ENCODE peak calls at places on chromosomes 4 and X, in four cellular contexts. One of them, this sample, is unnamed.

GRCh38 chr4:110475881-110476818 is at the start of gene ENPEP:
- DNase-seq in naive thymus-derived CD4-positive, alpha-beta T cell: no peak
- DNase-seq in SJCRH30: peak; percentile 34
- DNase-seq in breast epithelium: no peak
- DNase-seq in this sample: peak; percentile 71

GRCh38 chrX:39320165-39320564 is 518.9 kb downstream of the MID1IP1 start:
- DNase-seq in naive thymus-derived CD4-positive, alpha-beta T cell: no peak
- DNase-seq in SJCRH30: no peak
- DNase-seq in breast epithelium: no peak
- DNase-seq in this sample: no peak

GRCh38 chr4:40736910-40737309 is 12.8 kb upstream of the NSUN7 start:
- DNase-seq in naive thymus-derived CD4-positive, alpha-beta T cell: no peak
- DNase-seq in SJCRH30: no peak
- DNase-seq in breast epithelium: no peak
- DNase-seq in this sample: peak; percentile 38

GRCh38 chr4:66575024-66575696 is 904.9 kb upstream of the EPHA5 start:
- DNase-seq in naive thymus-derived CD4-positive, alpha-beta T cell: no peak
- DNase-seq in SJCRH30: no peak
- DNase-seq in breast epithelium: peak; percentile 31
- DNase-seq in this sample: no peak

GRCh38 chr4:7034262-7035081 is 8.7 kb upstream of the TADA2B start:
- DNase-seq in naive thymus-derived CD4-positive, alpha-beta T cell: no peak
- DNase-seq in SJCRH30: no peak
- DNase-seq in breast epithelium: no peak
- DNase-seq in this sample: peak; percentile 34

GRCh38 chr4:76896731-76897521 is 1.0 kb downstream of the SOWAHB start:
- DNase-seq in naive thymus-derived CD4-positive, alpha-beta T cell: peak; percentile 23
- DNase-seq in SJCRH30: no peak
- DNase-seq in breast epithelium: peak; percentile 26
- DNase-seq in this sample: peak; percentile 27

GRCh38 chr4:38753021-38753806 is 29.6 kb downstream of the TLR10 start:
- DNase-seq in naive thymus-derived CD4-positive, alpha-beta T cell: no peak
- DNase-seq in SJCRH30: peak; percentile 98
- DNase-seq in breast epithelium: peak; percentile 79
- DNase-seq in this sample: peak; percentile 96

GRCh38 chrX:23503835-23504539 is 163.3 kb upstream of the PRDX4 start:
- DNase-seq in naive thymus-derived CD4-positive, alpha-beta T cell: no peak
- DNase-seq in SJCRH30: peak; percentile 94
- DNase-seq in breast epithelium: peak; percentile 85
- DNase-seq in this sample: peak; percentile 80

GRCh38 chr4:147984065-147984777 is 252.3 kb downstream of the ARHGAP10 start:
- DNase-seq in naive thymus-derived CD4-positive, alpha-beta T cell: peak; percentile 7
- DNase-seq in SJCRH30: peak; percentile 21
- DNase-seq in breast epithelium: no peak
- DNase-seq in this sample: peak; percentile 65

GRCh38 chr4:167234388-167234881 is at the start of gene SPOCK3:
- DNase-seq in naive thymus-derived CD4-positive, alpha-beta T cell: no peak
- DNase-seq in SJCRH30: peak; percentile 84
- DNase-seq in breast epithelium: peak; percentile 19
- DNase-seq in this sample: peak; percentile 82

GRCh38 chrX:72062890-72063289 is 68.8 kb downstream of the RTL5 start:
- DNase-seq in naive thymus-derived CD4-positive, alpha-beta T cell: no peak
- DNase-seq in SJCRH30: no peak
- DNase-seq in breast epithelium: no peak
- DNase-seq in this sample: no peak

GRCh38 chr4:126701756-126702155 is 931.0 kb upstream of the INTU start:
- DNase-seq in naive thymus-derived CD4-positive, alpha-beta T cell: no peak
- DNase-seq in SJCRH30: peak; percentile 10
- DNase-seq in breast epithelium: no peak
- DNase-seq in this sample: no peak

GRCh38 chrX:2892816-2893215 is 36.3 kb downstream of the ARSD start:
- DNase-seq in naive thymus-derived CD4-positive, alpha-beta T cell: no peak
- DNase-seq in SJCRH30: no peak
- DNase-seq in breast epithelium: no peak
- DNase-seq in this sample: no peak

GRCh38 chrX:47991263-47992092 is 12.3 kb downstream of the ZNF182 start:
- DNase-seq in naive thymus-derived CD4-positive, alpha-beta T cell: peak; percentile 26
- DNase-seq in SJCRH30: no peak
- DNase-seq in breast epithelium: no peak
- DNase-seq in this sample: no peak

GRCh38 chr4:165540206-165540865 is 161.5 kb downstream of the CPE start:
- DNase-seq in naive thymus-derived CD4-positive, alpha-beta T cell: no peak
- DNase-seq in SJCRH30: no peak
- DNase-seq in breast epithelium: no peak
- DNase-seq in this sample: no peak

GRCh38 chr4:111535792-111536191 is 609.5 kb upstream of the FAM241A start:
- DNase-seq in naive thymus-derived CD4-positive, alpha-beta T cell: no peak
- DNase-seq in SJCRH30: no peak
- DNase-seq in breast epithelium: no peak
- DNase-seq in this sample: no peak

GRCh38 chr4:159250751-159251325 is 148.0 kb downstream of the RAPGEF2 start:
- DNase-seq in naive thymus-derived CD4-positive, alpha-beta T cell: no peak
- DNase-seq in SJCRH30: no peak
- DNase-seq in breast epithelium: no peak
- DNase-seq in this sample: no peak

GRCh38 chr4:185950891-185951290 is 118.1 kb upstream of the TLR3 start:
- DNase-seq in naive thymus-derived CD4-positive, alpha-beta T cell: no peak
- DNase-seq in SJCRH30: no peak
- DNase-seq in breast epithelium: no peak
- DNase-seq in this sample: no peak

GRCh38 chr4:56668267-56668666 is 12.8 kb downstream of the HOPX start:
- DNase-seq in naive thymus-derived CD4-positive, alpha-beta T cell: no peak
- DNase-seq in SJCRH30: no peak
- DNase-seq in breast epithelium: no peak
- DNase-seq in this sample: peak; percentile 31

GRCh38 chr4:72843466-72843865 is 226.1 kb downstream of the COX18 start:
- DNase-seq in naive thymus-derived CD4-positive, alpha-beta T cell: no peak
- DNase-seq in SJCRH30: no peak
- DNase-seq in breast epithelium: no peak
- DNase-seq in this sample: no peak

GRCh38 chr4:3330682-3331081 is 37.9 kb downstream of the RGS12 start:
- DNase-seq in naive thymus-derived CD4-positive, alpha-beta T cell: no peak
- DNase-seq in SJCRH30: no peak
- DNase-seq in breast epithelium: peak; percentile 10
- DNase-seq in this sample: no peak

GRCh38 chrX:47664737-47665136 is 5.8 kb upstream of the UXT start:
- DNase-seq in naive thymus-derived CD4-positive, alpha-beta T cell: no peak
- DNase-seq in SJCRH30: no peak
- DNase-seq in breast epithelium: no peak
- DNase-seq in this sample: no peak

GRCh38 chrX:34875204-34875603 is 67.4 kb upstream of the FAM47B start:
- DNase-seq in naive thymus-derived CD4-positive, alpha-beta T cell: no peak
- DNase-seq in SJCRH30: peak; percentile 56
- DNase-seq in breast epithelium: no peak
- DNase-seq in this sample: peak; percentile 50

GRCh38 chrX:38664285-38664684 is 102.9 kb downstream of the TSPAN7 start:
- DNase-seq in naive thymus-derived CD4-positive, alpha-beta T cell: peak; percentile 1
- DNase-seq in SJCRH30: peak; percentile 15
- DNase-seq in breast epithelium: no peak
- DNase-seq in this sample: peak; percentile 64

GRCh38 chr4:177008836-177009501 is 216.2 kb upstream of the VEGFC start:
- DNase-seq in naive thymus-derived CD4-positive, alpha-beta T cell: no peak
- DNase-seq in SJCRH30: no peak
- DNase-seq in breast epithelium: no peak
- DNase-seq in this sample: no peak

GRCh38 chr4:177001271-177002175 is 208.8 kb upstream of the VEGFC start:
- DNase-seq in naive thymus-derived CD4-positive, alpha-beta T cell: no peak
- DNase-seq in SJCRH30: no peak
- DNase-seq in breast epithelium: no peak
- DNase-seq in this sample: peak; percentile 58

GRCh38 chr4:177006331-177006730 is 213.6 kb upstream of the VEGFC start:
- DNase-seq in naive thymus-derived CD4-positive, alpha-beta T cell: no peak
- DNase-seq in SJCRH30: no peak
- DNase-seq in breast epithelium: no peak
- DNase-seq in this sample: no peak

GRCh38 chr4:177008071-177008835 is 215.5 kb upstream of the VEGFC start:
- DNase-seq in naive thymus-derived CD4-positive, alpha-beta T cell: no peak
- DNase-seq in SJCRH30: no peak
- DNase-seq in breast epithelium: no peak
- DNase-seq in this sample: no peak

GRCh38 chr4:177005801-177006230 is 213.1 kb upstream of the VEGFC start:
- DNase-seq in naive thymus-derived CD4-positive, alpha-beta T cell: no peak
- DNase-seq in SJCRH30: peak; percentile 2
- DNase-seq in breast epithelium: no peak
- DNase-seq in this sample: peak; percentile 65
- H3K4me1 ChIP-seq in naive thymus-derived CD4-positive, alpha-beta T cell: no peaks in the 10 kb centered on the region
- H3K4me1 ChIP-seq in SJCRH30: no peaks in the 10 kb centered on the region
- H3K4me1 ChIP-seq in breast epithelium: no peaks in the 10 kb centered on the region
- H3K4me1 ChIP-seq in this sample: peaks cover 8% of the 10 kb centered on the region

DNA sequence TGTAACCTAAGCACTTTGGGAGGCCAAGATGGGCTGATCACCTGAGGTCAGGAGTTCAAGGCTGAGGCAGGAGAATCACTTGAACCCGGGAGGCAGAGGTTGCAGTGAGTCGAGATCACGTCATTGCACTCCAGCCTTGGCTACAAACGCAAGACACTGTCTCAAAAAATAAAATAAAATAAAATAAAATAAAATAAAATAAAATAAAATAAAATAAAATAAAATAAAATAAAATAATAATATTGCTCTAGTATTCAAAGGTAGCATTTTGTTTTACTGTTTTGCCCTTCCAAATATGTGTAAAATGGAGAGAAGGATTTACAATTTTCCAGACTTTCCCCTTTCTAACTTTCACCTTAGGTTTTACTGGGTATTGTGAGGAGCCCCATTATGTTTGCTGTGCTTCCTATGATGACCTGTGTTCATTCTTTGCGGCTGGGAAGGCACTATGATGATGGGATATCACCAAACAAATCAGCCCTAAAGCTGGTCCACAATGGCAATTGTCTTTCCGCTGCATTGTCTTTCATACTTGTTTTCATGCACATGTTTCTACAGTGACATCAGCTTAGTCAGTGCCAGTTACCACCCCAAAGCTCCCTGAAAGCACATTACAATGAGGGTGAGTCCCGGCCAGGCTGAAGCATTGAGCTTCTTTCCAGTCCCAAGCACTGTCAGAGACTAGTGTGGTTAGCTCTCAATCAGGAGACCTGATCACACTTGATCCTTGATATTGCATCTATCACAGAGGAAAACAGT is 50.8 kb downstream of the DTHD1 start:
- DNase-seq in naive thymus-derived CD4-positive, alpha-beta T cell: no peak
- DNase-seq in SJCRH30: no peak
- DNase-seq in breast epithelium: no peak
- DNase-seq in this sample: no peak
- H3K4me3 ChIP-seq in naive thymus-derived CD4-positive, alpha-beta T cell: no peak overlapping the region
- H3K4me3 ChIP-seq in SJCRH30: no peak overlapping the region
- H3K4me3 ChIP-seq in breast epithelium: no peak overlapping the region
- H3K4me3 ChIP-seq in this sample: no peak overlapping the region

DNA sequence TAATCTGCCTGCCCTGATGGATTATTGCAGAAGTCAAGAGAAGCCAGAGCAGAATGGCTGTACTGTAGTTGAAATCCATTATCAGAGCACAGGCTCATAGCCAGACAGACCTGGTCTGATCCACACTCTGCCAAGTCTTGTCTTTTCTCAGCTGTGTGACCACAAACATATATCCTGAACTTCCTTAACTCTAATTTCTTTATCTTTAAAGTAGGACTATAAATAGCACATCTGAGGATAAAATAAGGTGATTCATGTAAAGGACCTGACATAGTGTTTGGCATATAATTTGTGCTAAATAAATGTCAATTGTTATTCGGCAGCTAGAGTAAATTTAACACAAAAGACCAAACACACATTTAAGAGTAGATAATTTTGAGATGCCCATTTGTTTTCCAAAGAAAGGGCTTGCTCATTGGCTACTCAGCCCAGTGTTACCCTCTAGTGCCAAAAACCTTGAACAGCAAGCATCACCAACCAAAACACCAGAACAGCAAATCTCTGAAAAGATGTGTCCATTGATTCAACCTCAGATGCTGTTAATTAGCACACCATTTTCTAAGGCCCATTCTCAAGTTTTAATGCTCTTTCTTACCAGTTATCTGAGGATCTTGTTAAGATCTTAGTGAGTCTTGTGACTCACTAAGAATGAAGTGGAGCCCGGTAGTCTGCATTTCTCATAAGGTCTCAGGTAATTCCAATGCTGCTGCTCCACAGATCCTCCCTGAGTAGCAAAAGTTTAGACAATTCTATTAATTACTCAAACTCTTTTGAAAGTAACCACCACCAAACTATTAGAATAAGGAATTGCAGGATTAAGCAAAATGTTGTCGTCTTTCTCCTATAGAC is 108.8 kb downstream of the HHIP start:
- DNase-seq in naive thymus-derived CD4-positive, alpha-beta T cell: no peak
- DNase-seq in SJCRH30: peak; percentile 8
- DNase-seq in breast epithelium: no peak
- DNase-seq in this sample: no peak
- H3K27ac ChIP-seq in naive thymus-derived CD4-positive, alpha-beta T cell: no peak overlapping the region
- H3K27ac ChIP-seq in SJCRH30: no peak overlapping the region
- H3K27ac ChIP-seq in breast epithelium: no peak overlapping the region
- H3K27ac ChIP-seq in this sample: no peak overlapping the region

GRCh38 chr4:577499-578450 is 1.7 kb upstream of the TMEM271 start:
- DNase-seq in naive thymus-derived CD4-positive, alpha-beta T cell: no peak
- DNase-seq in SJCRH30: peak; percentile 48
- DNase-seq in breast epithelium: no peak
- DNase-seq in this sample: no peak

GRCh38 chr4:581753-582361 is 5.8 kb upstream of the TMEM271 start:
- DNase-seq in naive thymus-derived CD4-positive, alpha-beta T cell: no peak
- DNase-seq in SJCRH30: no peak
- DNase-seq in breast epithelium: no peak
- DNase-seq in this sample: no peak

GRCh38 chr4:581181-581580 is 5.1 kb upstream of the TMEM271 start:
- DNase-seq in naive thymus-derived CD4-positive, alpha-beta T cell: no peak
- DNase-seq in SJCRH30: no peak
- DNase-seq in breast epithelium: no peak
- DNase-seq in this sample: no peak

GRCh38 chr4:578451-579443 is 2.7 kb upstream of the TMEM271 start:
- DNase-seq in naive thymus-derived CD4-positive, alpha-beta T cell: no peak
- DNase-seq in SJCRH30: no peak
- DNase-seq in breast epithelium: no peak
- DNase-seq in this sample: no peak

DNA sequence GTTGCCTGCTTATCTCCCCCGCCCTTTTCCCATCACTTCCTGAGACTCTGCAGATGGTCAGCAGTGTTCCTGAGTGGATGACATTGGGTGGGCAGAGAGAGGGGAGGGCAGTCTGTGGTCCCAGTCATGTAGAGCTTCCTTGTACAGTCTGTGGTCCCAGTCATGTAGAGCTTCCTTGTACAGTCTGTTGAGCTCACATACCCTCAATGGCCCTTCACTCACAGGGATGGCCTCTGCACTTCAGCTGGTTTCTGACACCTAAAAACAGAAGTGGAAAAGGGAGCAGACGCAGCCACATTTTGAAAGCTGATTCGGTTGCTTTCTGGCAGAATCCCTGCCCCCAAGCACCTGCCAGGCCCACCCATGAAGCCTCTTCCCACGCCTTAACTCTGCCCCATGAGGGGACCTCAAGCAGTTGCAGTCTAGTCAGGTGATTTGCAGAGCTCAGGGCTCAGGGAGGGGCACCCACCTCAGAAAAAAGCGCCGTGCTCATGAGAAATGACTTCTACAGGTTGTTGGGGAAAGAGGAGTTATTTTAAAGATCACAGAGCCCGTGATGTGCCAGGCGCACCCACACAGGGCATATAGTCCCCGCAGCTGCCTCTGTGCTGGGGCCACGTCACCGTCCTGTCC is 3.6 kb upstream of the TMEM271 start:
- DNase-seq in naive thymus-derived CD4-positive, alpha-beta T cell: no peak
- DNase-seq in SJCRH30: no peak
- DNase-seq in breast epithelium: no peak
- DNase-seq in this sample: no peak
- H3K4me1 ChIP-seq in naive thymus-derived CD4-positive, alpha-beta T cell: no peaks in the 10 kb centered on the region
- H3K4me1 ChIP-seq in SJCRH30: peaks cover 2% of the 10 kb centered on the region
- H3K4me1 ChIP-seq in breast epithelium: peaks cover 6% of the 10 kb centered on the region
- H3K4me1 ChIP-seq in this sample: peaks cover 2% of the 10 kb centered on the region